ENCODE peak calls at places on chromosomes 5 and 9, in four cellular contexts. A, R, F and U are unnamed samples.

GRCh38 chr5:107670028-107670926 is 460 bp downstream of the EFNA5 start:
- DNase-seq in A (no peak), R (peak), F (no peak), U (no peak)

GRCh38 chr9:133003071-133003461 is 24.6 kb downstream of the GFI1B start:
- DNase-seq in A (no peak), R (no peak), F (no peak), U (no peak)

GRCh38 chr5:66247176-66247960 is 103.3 kb downstream of the SREK1 start:
- DNase-seq in A (peak), R (no peak), F (peak), U (no peak)

GRCh38 chr9:97529363-97530076 is 28.1 kb downstream of the TMOD1 start:
- DNase-seq in A (peak), R (peak), F (peak), U (no peak)

GRCh38 chr5:37717613-37718431 is 122.0 kb downstream of the GDNF start:
- DNase-seq in A (peak), R (peak), F (peak), U (no peak)

GRCh38 chr5:56388229-56389065 is 155.3 kb upstream of the ANKRD55 start:
- DNase-seq in A (no peak), R (no peak), F (peak), U (no peak)

GRCh38 chr9:108850293-108850897 is 5.4 kb downstream of the ACTL7B start:
- DNase-seq in A (peak), R (no peak), F (peak), U (no peak)

GRCh38 chr9:27497883-27498553 is 26.1 kb upstream of the IFNK start:
- DNase-seq in A (no peak), R (no peak), F (no peak), U (no peak)

GRCh38 chr9:98791147-98792095 is 4.9 kb downstream of the ANKS6 start:
- DNase-seq in A (peak), R (peak), F (peak), U (peak)

GRCh38 chr5:150067405-150067960 is 18.9 kb downstream of the CSF1R start:
- DNase-seq in A (no peak), R (no peak), F (no peak), U (no peak)

DNA sequence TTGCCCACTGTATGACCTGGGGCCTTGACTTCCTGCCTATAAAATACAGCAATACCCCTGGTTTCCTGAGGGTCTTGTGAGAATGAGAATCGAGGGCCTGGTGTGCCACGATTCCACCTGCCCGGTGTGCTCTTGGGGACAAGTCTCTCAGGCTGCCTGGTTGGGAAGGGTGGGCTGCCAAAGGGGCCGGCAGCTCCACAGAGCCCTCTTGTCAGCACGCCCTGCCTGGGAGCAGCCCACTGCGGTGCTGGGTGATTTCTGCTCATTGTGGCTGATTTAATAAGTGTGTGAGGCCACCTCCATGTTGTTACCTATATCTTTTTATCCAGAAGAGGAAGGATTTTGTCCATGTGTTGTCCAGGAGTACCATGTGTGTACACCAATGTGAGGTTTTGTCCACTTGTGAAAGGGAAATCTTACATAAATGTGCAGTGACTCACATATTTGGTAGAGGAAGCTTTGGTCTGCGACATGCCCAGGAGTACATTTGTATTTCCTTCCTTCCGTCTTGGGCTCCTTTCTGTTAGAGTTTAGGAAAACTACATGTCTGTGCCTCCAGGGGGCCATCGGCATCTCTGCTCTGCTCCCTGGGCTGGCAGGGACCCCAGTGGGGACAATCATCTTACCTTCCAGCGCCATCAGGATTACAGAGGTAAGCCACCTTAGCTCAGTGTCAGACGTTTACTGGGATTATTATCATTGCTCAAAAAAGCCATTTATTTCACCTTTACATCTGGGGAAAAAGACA is 108.6 kb downstream of the PHF2 start:
- DNase-seq in A (no peak), R (peak), F (no peak), U (no peak)
- TF ChIP-seq CTCF in A (peak), R (no peak), F (peak), U (no peak)

DNA sequence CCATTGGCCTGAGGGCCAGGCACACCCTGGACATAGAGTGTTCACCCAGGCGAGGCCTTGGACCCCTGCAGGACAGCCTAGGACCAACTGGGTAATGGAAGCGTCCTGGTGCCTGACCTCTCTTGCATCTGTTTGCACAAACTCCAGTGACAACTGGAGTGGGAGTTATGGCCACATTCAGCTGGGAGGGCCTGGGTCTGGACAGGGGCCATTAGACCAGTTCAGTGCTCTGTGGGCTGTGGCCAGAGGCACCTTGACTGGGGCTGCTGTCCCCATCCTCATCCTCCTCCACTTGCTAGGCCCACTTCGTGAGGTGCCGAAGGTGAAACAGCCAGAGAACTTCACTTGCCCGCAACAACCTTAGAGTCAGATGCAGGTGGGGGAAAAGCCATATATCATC is 372.7 kb upstream of the IRX1 start:
- DNase-seq in A (no peak), R (peak), F (no peak), U (no peak)
- TF ChIP-seq CTCF in A (no peak), R (no peak), F (no peak), U (no peak)

GRCh38 chr5:167688331-167688730 is 603.1 kb upstream of the WWC1 start:
- DNase-seq in A (no peak), R (no peak), F (peak), U (no peak)

GRCh38 chr5:167678457-167678856 is 613.0 kb upstream of the WWC1 start:
- DNase-seq in A (no peak), R (no peak), F (no peak), U (no peak)

GRCh38 chr5:167688731-167689130 is 602.7 kb upstream of the WWC1 start:
- DNase-seq in A (no peak), R (no peak), F (peak), U (no peak)

GRCh38 chr5:167684251-167684650 is 607.2 kb upstream of the WWC1 start:
- DNase-seq in A (no peak), R (no peak), F (peak), U (no peak)
- TF ChIP-seq CTCF in A (no peak), R (no peak), F (no peak), U (no peak)

DNA sequence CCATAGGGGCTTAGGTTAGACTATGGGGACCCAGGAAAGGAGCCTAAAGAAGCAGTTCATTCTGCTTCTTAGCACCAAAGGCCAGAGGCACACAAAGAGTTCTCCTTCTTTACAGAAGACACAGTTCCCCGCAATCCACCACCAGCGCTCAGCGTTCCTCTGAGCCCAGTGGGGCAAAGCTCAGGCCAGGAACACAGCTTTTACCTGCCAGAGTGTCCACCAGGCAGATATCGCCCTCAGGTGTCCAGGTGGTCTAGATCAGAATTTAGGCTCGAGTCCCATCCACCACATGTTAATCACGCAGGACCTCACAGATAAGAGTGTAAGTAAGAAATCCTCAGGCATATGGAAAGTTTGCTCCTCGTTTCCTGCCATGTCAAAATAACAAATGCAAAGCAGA is 53.0 kb downstream of the UBE2QL1 start:
- DNase-seq in A (no peak), R (no peak), F (no peak), U (no peak)
- TF ChIP-seq CTCF in A (no peak), R (no peak), F (no peak), U (no peak)

GRCh38 chr5:177513500-177513899 is 3.3 kb downstream of the DDX41 start:
- DNase-seq in A (no peak), R (no peak), F (no peak), U (no peak)

GRCh38 chr5:177515580-177515979 is 1.2 kb downstream of the DDX41 start:
- DNase-seq in A (no peak), R (no peak), F (no peak), U (no peak)

GRCh38 chr5:177514541-177514940 is 2.2 kb downstream of the DDX41 start:
- DNase-seq in A (no peak), R (no peak), F (no peak), U (no peak)

GRCh38 chr5:177519463-177520235 is 2.9 kb upstream of the DDX41 start:
- DNase-seq in A (no peak), R (no peak), F (no peak), U (no peak)

GRCh38 chr5:177516601-177517568 is at the start of gene DDX41:
- DNase-seq in A (peak), R (peak), F (peak), U (peak)
- TF ChIP-seq CTCF in A (no peak), R (no peak), F (no peak), U (no peak)

GRCh38 chr9:131477367-131477766 is 25.4 kb upstream of the POMT1 start:
- DNase-seq in A (no peak), R (no peak), F (no peak), U (no peak)

GRCh38 chr9:131476777-131477345 is 25.9 kb upstream of the POMT1 start:
- DNase-seq in A (no peak), R (no peak), F (no peak), U (no peak)

GRCh38 chr9:131474711-131475110 is 28.0 kb upstream of the POMT1 start:
- DNase-seq in A (no peak), R (no peak), F (no peak), U (no peak)

GRCh38 chr9:131475111-131475955 is 27.4 kb upstream of the POMT1 start:
- DNase-seq in A (no peak), R (no peak), F (no peak), U (no peak)

DNA sequence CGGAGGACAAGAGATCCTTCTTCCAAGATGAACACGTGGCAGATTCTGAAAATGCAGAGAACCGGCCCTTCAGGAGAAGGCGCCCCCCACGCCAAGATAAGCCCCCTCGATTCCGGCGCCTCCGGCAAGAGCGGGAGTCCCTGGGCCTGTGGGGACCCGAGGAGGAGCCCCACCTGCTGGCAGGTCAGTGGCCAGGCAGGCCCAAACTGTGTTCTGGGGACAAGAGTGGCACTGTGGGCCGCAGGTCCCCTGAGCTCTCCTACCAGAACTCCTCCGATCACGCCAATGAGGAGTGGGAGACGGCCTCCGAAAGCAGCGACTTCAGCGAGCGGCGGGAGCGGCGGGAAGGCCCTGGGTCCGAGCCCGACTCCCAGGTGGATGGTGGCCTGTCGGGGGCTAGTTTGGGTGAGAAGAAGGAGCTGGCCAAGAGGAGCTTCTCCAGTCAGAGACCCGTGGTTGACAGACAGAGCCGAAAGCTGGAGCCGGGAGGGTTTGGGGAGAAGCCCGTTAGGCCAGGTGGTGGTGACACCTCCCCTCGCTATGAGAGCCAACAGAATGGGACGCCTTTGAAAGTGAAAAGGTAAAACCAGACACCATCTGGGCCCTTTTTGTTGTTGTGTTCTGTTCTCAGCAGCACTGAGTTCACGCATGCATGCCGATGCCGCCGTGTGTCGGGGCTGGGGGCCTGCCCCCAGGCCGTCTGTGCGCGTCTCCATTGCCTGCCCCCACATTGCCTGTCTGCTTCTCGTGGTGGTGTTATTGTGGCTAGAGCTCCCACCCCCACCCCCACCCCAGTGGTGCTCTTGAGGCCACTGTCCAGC is 26.6 kb upstream of the POMT1 start:
- DNase-seq in A (no peak), R (no peak), F (no peak), U (no peak)
- TF ChIP-seq CTCF in A (peak), R (no peak), F (peak), U (no peak)

DNA sequence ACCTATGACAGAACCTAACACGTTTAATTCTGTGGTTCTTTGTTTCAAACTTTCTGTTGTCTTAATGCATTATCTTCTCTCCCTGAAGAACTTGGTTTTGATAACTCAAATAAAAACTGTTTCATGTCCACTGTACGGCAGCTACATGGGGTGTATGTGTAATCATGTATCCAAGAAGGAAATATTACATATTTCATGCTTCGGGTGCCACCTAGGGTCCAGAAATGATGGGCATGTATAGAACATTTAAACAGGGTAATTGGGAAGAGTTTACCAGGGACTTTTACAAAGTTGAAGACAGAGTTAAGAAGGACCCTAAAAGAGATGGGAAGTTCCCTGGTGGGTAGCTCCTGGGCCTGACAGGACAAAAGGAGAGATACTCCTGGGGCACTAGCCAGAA is 291.3 kb downstream of the FBXL7 start:
- DNase-seq in A (no peak), R (no peak), F (no peak), U (no peak)
- TF ChIP-seq CTCF in A (no peak), R (no peak), F (no peak), U (peak)

DNA sequence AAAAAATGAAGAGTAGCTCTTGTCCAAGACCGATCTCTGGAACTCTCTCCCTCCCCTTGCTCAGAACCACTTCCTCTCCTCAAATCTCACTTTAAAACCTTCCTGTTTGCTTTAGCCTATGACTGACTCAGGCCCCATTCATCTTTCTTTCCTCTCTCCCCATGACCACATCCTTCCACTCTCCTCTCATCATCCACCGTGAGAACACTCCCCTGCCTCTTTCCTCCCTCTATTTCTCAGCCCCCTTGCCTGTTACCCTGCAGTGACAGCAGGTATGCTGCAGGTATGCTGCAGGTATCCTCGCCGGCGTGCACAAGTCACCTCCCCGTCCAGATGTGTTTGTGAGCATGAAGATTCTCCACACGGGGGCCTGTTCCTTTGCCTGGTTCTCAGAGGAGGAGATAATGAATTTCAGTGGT is 505.3 kb downstream of the CCDC171 start:
- DNase-seq in A (peak), R (no peak), F (peak), U (no peak)
- TF ChIP-seq CTCF in A (no peak), R (no peak), F (no peak), U (no peak)

GRCh38 chr5:9447691-9448090 is 98.2 kb downstream of the SEMA5A start:
- DNase-seq in A (no peak), R (no peak), F (peak), U (no peak)
- TF ChIP-seq CTCF in A (no peak), R (no peak), F (no peak), U (no peak)